ENCODE peak calls at places on chromosomes 4 and X, in six cellular contexts. O, B, Q, G, E and A are unnamed samples.

GRCh38 chrX:133783273-133783672 is 202.1 kb downstream of the GPC3 start:
- DNase-seq in O (no peak), B (no peak), Q (no peak), G (no peak), E (no peak), A (no peak)

GRCh38 chr4:95516528-95517011 is 32.2 kb downstream of the UNC5C start:
- DNase-seq in O (no peak), B (no peak), Q (no peak), G (no peak), E (no peak), A (no peak)

GRCh38 chr4:11650801-11651596 is 222.3 kb upstream of the HS3ST1 start:
- DNase-seq in O (no peak), B (peak; percentile 12), Q (no peak), G (no peak), E (no peak), A (no peak)

GRCh38 chr4:170025523-170026252 is 507 bp downstream of the MFAP3L start:
- DNase-seq in O (peak; percentile 19), B (peak; percentile 23), Q (peak; percentile 16), G (no peak), E (no peak), A (peak; percentile 37)

GRCh38 chr4:13364178-13364577 is 120.0 kb downstream of the RAB28 start:
- DNase-seq in O (no peak), B (no peak), Q (no peak), G (no peak), E (no peak), A (no peak)

GRCh38 chrX:33908898-33909297 is 223.2 kb downstream of the FAM47A start:
- DNase-seq in O (no peak), B (no peak), Q (no peak), G (no peak), E (no peak), A (no peak)

GRCh38 chrX:148192547-148192946 is 211.4 kb downstream of the FMR1NB start:
- DNase-seq in O (no peak), B (no peak), Q (no peak), G (no peak), E (no peak), A (no peak)

GRCh38 chr4:46931981-46932380 is 22.9 kb upstream of the COX7B2 start:
- DNase-seq in O (no peak), B (no peak), Q (no peak), G (no peak), E (peak; percentile 35), A (no peak)

GRCh38 chrX:2500091-2500680 is 590 bp downstream of the DHRSX start:
- DNase-seq in O (peak; percentile 50), B (no peak), Q (no peak), G (peak; percentile 79), E (no peak), A (peak; percentile 42)

GRCh38 chrX:144896323-144896722 is 351.0 kb upstream of the SPANXN1 start:
- DNase-seq in O (no peak), B (no peak), Q (no peak), G (no peak), E (no peak), A (no peak)

GRCh38 chr4:105474110-105474518 is 252 bp upstream of the PPA2 start:
- DNase-seq in O (peak; percentile 90), B (peak; percentile 91), Q (no peak), G (peak; percentile 95), E (no peak), A (peak; percentile 90)

GRCh38 chr4:74112399-74113090 is 13.6 kb upstream of the CXCL2 start:
- DNase-seq in O (no peak), B (no peak), Q (no peak), G (no peak), E (no peak), A (no peak)

GRCh38 chr4:87575983-87576382 is 32.3 kb upstream of the DSPP start:
- DNase-seq in O (no peak), B (no peak), Q (no peak), G (no peak), E (no peak), A (no peak)

GRCh38 chrX:47543496-47543895 is 17.5 kb upstream of the ARAF start:
- DNase-seq in O (no peak), B (no peak), Q (no peak), G (no peak), E (no peak), A (no peak)

GRCh38 chr4:24991015-24991414 is 39.7 kb downstream of the LGI2 start:
- DNase-seq in O (peak; percentile 21), B (no peak), Q (no peak), G (no peak), E (no peak), A (no peak)

GRCh38 chrX:139203681-139204575 is 326.6 kb upstream of the F9 start:
- DNase-seq in O (no peak), B (no peak), Q (no peak), G (peak; percentile 58), E (no peak), A (peak; percentile 84)

GRCh38 chr4:122903766-122904165 is 18.6 kb downstream of the NUDT6 start:
- DNase-seq in O (no peak), B (no peak), Q (no peak), G (no peak), E (no peak), A (no peak)

GRCh38 chr4:38752393-38752961 is 30.3 kb downstream of the TLR10 start:
- DNase-seq in O (no peak), B (no peak), Q (no peak), G (no peak), E (no peak), A (no peak)

GRCh38 chr4:77745792-77746191 is 73.4 kb downstream of the CNOT6L start:
- DNase-seq in O (no peak), B (no peak), Q (no peak), G (no peak), E (no peak), A (no peak)

GRCh38 chr4:143399113-143399949 is 62.7 kb downstream of the GAB1 start:
- DNase-seq in O (no peak), B (no peak), Q (no peak), G (no peak), E (no peak), A (no peak)

GRCh38 chrX:15579778-15580747 is 20.7 kb downstream of the ACE2 start:
- DNase-seq in O (peak; percentile 65), B (peak; percentile 53), Q (no peak), G (no peak), E (no peak), A (no peak)

GRCh38 chr4:129358571-129358970 is 262.6 kb downstream of the C4orf33 start:
- DNase-seq in O (no peak), B (no peak), Q (no peak), G (no peak), E (no peak), A (no peak)

GRCh38 chrX:22395372-22395771 is 122.7 kb downstream of the CBLL2 start:
- DNase-seq in O (no peak), B (no peak), Q (no peak), G (no peak), E (no peak), A (no peak)

GRCh38 chr4:121734576-121734975 is 30.4 kb downstream of the SMIM43 start:
- DNase-seq in O (no peak), B (no peak), Q (no peak), G (no peak), E (no peak), A (no peak)

GRCh38 chr4:138893991-138894390 is 121.6 kb upstream of the NOCT start:
- DNase-seq in O (no peak), B (no peak), Q (no peak), G (no peak), E (no peak), A (no peak)

GRCh38 chr4:23384741-23385140 is 505.1 kb downstream of the PPARGC1A start:
- DNase-seq in O (no peak), B (no peak), Q (no peak), G (no peak), E (no peak), A (no peak)

GRCh38 chrX:149453911-149454820 is 50.9 kb downstream of the IDS start:
- DNase-seq in O (no peak), B (no peak), Q (no peak), G (no peak), E (no peak), A (no peak)

GRCh38 chr4:6749340-6750171 is 33.0 kb upstream of the KIAA0232 start:
- DNase-seq in O (peak; percentile 49), B (peak; percentile 61), Q (no peak), G (peak; percentile 89), E (no peak), A (peak; percentile 75)

GRCh38 chr4:30716158-30716557 is 4.0 kb upstream of the PCDH7 start:
- DNase-seq in O (no peak), B (no peak), Q (no peak), G (no peak), E (no peak), A (no peak)

GRCh38 chr4:7915875-7916242 is 23.8 kb downstream of the AFAP1 start:
- DNase-seq in O (no peak), B (no peak), Q (no peak), G (no peak), E (no peak), A (no peak)

GRCh38 chr4:153628796-153629315 is 55.2 kb upstream of the TLR2 start:
- DNase-seq in O (no peak), B (no peak), Q (no peak), G (no peak), E (no peak), A (no peak)
- H3K36me3 ChIP-seq in O (peaks cover 14% of the 10 kb centered on the region), B (peaks cover 2% of the 10 kb centered on the region), Q (peaks cover 76% of the 10 kb centered on the region), G (peaks cover 79% of the 10 kb centered on the region), E (peaks cover 21% of the 10 kb centered on the region), A (peaks cover 99% of the 10 kb centered on the region)

GRCh38 chr4:33911951-33912350 is 2332.4 kb downstream of the ARAP2 start:
- DNase-seq in O (no peak), B (no peak), Q (no peak), G (no peak), E (no peak), A (no peak)

DNA sequence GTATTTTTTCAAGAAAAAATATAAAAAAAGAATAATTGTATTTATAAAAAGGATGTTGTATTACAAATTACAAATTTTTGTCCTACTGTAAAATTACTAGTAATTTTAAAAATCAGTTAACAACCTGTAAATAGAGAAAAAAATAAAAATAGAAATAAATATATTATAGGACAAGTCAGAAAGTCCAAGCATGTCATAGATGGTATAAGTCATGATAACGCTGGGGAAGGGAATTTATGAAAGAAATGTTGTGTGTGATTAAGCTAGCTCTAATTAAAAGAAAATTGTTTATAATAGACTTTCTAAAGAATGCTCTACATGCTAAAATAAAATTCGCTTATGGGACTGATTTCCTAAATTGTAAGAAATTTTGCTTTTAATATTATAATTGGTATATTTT is 2329.9 kb downstream of the ARAP2 start:
- DNase-seq in O (no peak), B (no peak), Q (no peak), G (no peak), E (no peak), A (no peak)
- H3K9me3 ChIP-seq in O (no peaks in the 10 kb centered on the region), B (no peaks in the 10 kb centered on the region), Q (no peaks in the 10 kb centered on the region), G (no peaks in the 10 kb centered on the region), E (peaks cover 3% of the 10 kb centered on the region), A (peaks cover 26% of the 10 kb centered on the region)

DNA sequence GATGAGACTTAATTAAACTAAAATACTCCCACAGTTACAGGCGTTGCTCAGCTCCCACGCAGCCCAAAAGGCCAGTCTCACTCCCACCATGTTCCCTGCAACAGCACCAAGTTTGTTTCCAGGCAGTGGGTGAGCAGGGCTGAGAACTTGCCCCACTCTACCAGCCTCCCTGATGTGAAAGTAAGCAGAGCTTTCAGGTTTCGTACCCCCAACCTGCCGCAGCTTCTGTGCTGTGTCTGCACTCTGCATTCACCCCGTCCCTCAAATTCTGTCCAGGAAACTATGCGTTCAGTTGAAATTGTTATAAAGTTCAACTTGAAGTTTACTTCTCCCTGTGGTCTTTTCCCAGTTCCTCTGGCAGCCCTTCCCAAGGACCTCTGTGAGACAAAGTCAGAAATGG is 17.2 kb downstream of the GLUD2 start:
- DNase-seq in O (no peak), B (no peak), Q (no peak), G (no peak), E (no peak), A (no peak)
- H3K4me3 ChIP-seq in O (no peak overlapping the region), B (no peak overlapping the region), Q (no peak overlapping the region), G (no peak overlapping the region), E (no peak overlapping the region), A (no peak overlapping the region)

GRCh38 chr4:1890979-1891378 is 19.8 kb downstream of the NSD2 start:
- DNase-seq in O (no peak), B (no peak), Q (no peak), G (peak; percentile 7), E (no peak), A (no peak)
- H3K36me3 ChIP-seq in O (no peaks in the 10 kb centered on the region), B (peaks cover 3% of the 10 kb centered on the region), Q (no peaks in the 10 kb centered on the region), G (no peaks in the 10 kb centered on the region), E (no peaks in the 10 kb centered on the region), A (no peaks in the 10 kb centered on the region)